ENCODE peak calls at places on chromosomes 11 and 22, in seven cellular contexts. O is nephron progenitor cell, S is type B pancreatic cell, G is fibroblast of pulmonary artery, N is MV-4-11, A is lung microvascular endothelial cell, D is SK-N-MC. P is an unnamed sample.

GRCh38 chr11:124717421-124717785 is 22.3 kb upstream of the NRGN start:
- DNase-seq in O (no peak), S (no peak), G (peak), N (no peak), A (peak), D (no peak), P (peak)

GRCh38 chr11:57378166-57378565 is 2.8 kb downstream of the PRG3 start:
- DNase-seq in O (no peak), S (no peak), G (no peak), N (no peak), A (no peak), D (no peak), P (no peak)

GRCh38 chr11:113308601-113309000 is 5.8 kb upstream of the TTC12 start:
- DNase-seq in O (no peak), S (no peak), G (no peak), N (no peak), A (no peak), D (no peak), P (no peak)

GRCh38 chr11:117271208-117271607 is 19.9 kb upstream of the BACE1-AS start:
- DNase-seq in O (no peak), S (no peak), G (no peak), N (no peak), A (no peak), D (no peak), P (no peak)

GRCh38 chr11:65586676-65587075 is 8.9 kb downstream of the KCNK7 start:
- DNase-seq in O (peak), S (no peak), G (peak), N (peak), A (no peak), D (no peak), P (no peak)

GRCh38 chr11:105219269-105219668 is 79.7 kb upstream of the CARD18 start:
- DNase-seq in O (no peak), S (no peak), G (no peak), N (no peak), A (no peak), D (no peak), P (no peak)

GRCh38 chr11:109583996-109584395 is 162.0 kb downstream of the C11orf87 start:
- DNase-seq in O (no peak), S (no peak), G (no peak), N (no peak), A (no peak), D (peak), P (no peak)

GRCh38 chr11:73331138-73331916 is 23.3 kb downstream of the ARHGEF17 start:
- DNase-seq in O (peak), S (no peak), G (peak), N (no peak), A (no peak), D (no peak), P (no peak)

GRCh38 chr11:115226556-115226955 is 277.7 kb downstream of the CADM1 start:
- DNase-seq in O (no peak), S (no peak), G (peak), N (no peak), A (no peak), D (no peak), P (no peak)

GRCh38 chr22:46469701-46470100 is 67.7 kb downstream of the CELSR1 start:
- DNase-seq in O (no peak), S (no peak), G (no peak), N (no peak), A (no peak), D (no peak), P (no peak)

GRCh38 chr22:43268261-43268660 is 74.9 kb downstream of the SCUBE1 start:
- DNase-seq in O (no peak), S (no peak), G (no peak), N (no peak), A (no peak), D (no peak), P (no peak)

GRCh38 chr11:4626207-4627105 is 10.8 kb upstream of the OR51D1 start:
- DNase-seq in O (peak), S (no peak), G (peak), N (peak), A (peak), D (peak), P (no peak)

GRCh38 chr22:30290679-30291333 is 1.5 kb upstream of the CASTOR1 start:
- DNase-seq in O (no peak), S (peak), G (peak), N (no peak), A (peak), D (no peak), P (peak)

GRCh38 chr22:23531966-23532735 is 47.9 kb downstream of the IGLL1 start:
- DNase-seq in O (no peak), S (no peak), G (no peak), N (no peak), A (no peak), D (no peak), P (no peak)

GRCh38 chr22:26169312-26170111 is at the start of gene SEZ6L:
- DNase-seq in O (peak), S (no peak), G (no peak), N (peak), A (no peak), D (no peak), P (no peak)

GRCh38 chr11:122523841-122524531 is 131.5 kb upstream of the UBASH3B start:
- DNase-seq in O (peak), S (no peak), G (no peak), N (peak), A (no peak), D (no peak), P (no peak)

GRCh38 chr11:9065614-9066431 is 25.6 kb downstream of the SCUBE2 start:
- DNase-seq in O (no peak), S (no peak), G (no peak), N (no peak), A (no peak), D (no peak), P (no peak)

GRCh38 chr11:2813141-2813908 is 72.2 kb downstream of the CDKN1C start:
- DNase-seq in O (no peak), S (no peak), G (peak), N (no peak), A (no peak), D (no peak), P (no peak)

GRCh38 chr22:37659066-37659896 is 758 bp downstream of the PDXP start:
- DNase-seq in O (peak), S (no peak), G (no peak), N (peak), A (no peak), D (no peak), P (no peak)

GRCh38 chr11:60184824-60185511 is 2.1 kb upstream of the MS4A6A start:
- DNase-seq in O (no peak), S (no peak), G (no peak), N (peak), A (no peak), D (no peak), P (no peak)

GRCh38 chr11:63670738-63671321 is 346 bp downstream of the ATL3 start:
- DNase-seq in O (no peak), S (no peak), G (peak), N (peak), A (peak), D (no peak), P (no peak)

GRCh38 chr22:40022536-40023225 is 27.9 kb downstream of the FAM83F start:
- DNase-seq in O (no peak), S (no peak), G (no peak), N (no peak), A (no peak), D (no peak), P (no peak)

GRCh38 chr11:94171693-94172440 is 43.2 kb downstream of the PANX1 start:
- DNase-seq in O (peak), S (no peak), G (peak), N (peak), A (peak), D (no peak), P (no peak)

GRCh38 chr22:38177926-38178604 is 3.6 kb downstream of the PLA2G6 start:
- DNase-seq in O (no peak), S (no peak), G (peak), N (peak), A (peak), D (no peak), P (peak)

GRCh38 chr11:114084414-114084813 is 24.9 kb downstream of the ZBTB16 start:
- DNase-seq in O (no peak), S (no peak), G (no peak), N (no peak), A (no peak), D (no peak), P (no peak)

GRCh38 chr11:35623708-35624168 is 5.5 kb downstream of the FJX1 start:
- DNase-seq in O (no peak), S (no peak), G (peak), N (peak), A (peak), D (no peak), P (no peak)

GRCh38 chr22:42434283-42434682 is 2.1 kb upstream of the NFAM1 start:
- DNase-seq in O (no peak), S (no peak), G (no peak), N (no peak), A (no peak), D (no peak), P (no peak)

GRCh38 chr11:130001491-130002351 is 914 bp downstream of the PRDM10 start:
- DNase-seq in O (peak), S (no peak), G (peak), N (peak), A (peak), D (no peak), P (no peak)

GRCh38 chr11:19712281-19713220 is at the start of gene NAV2:
- DNase-seq in O (peak), S (peak), G (peak), N (peak), A (peak), D (no peak), P (peak)

GRCh38 chr11:871472-871871 is 28.8 kb downstream of the TSPAN4 start:
- DNase-seq in O (no peak), S (no peak), G (no peak), N (no peak), A (no peak), D (no peak), P (no peak)

GRCh38 chr11:11407738-11408084 is 54.7 kb upstream of the CSNK2A3 start:
- DNase-seq in O (no peak), S (no peak), G (no peak), N (no peak), A (no peak), D (no peak), P (no peak)

GRCh38 chr22:37604875-37605274 is 3.8 kb upstream of the GGA1 start:
- DNase-seq in O (no peak), S (no peak), G (no peak), N (peak), A (no peak), D (no peak), P (no peak)

GRCh38 chr22:19723990-19724827 is 870 bp downstream of the GP1BB start:
- DNase-seq in O (peak), S (no peak), G (peak), N (no peak), A (peak), D (no peak), P (no peak)

GRCh38 chr22:24925586-24926427 is 20.7 kb downstream of the LHFPL7 start:
- DNase-seq in O (no peak), S (no peak), G (no peak), N (no peak), A (peak), D (no peak), P (no peak)

GRCh38 chr22:41780714-41781507 is 19.6 kb upstream of the CCDC134 start:
- DNase-seq in O (no peak), S (no peak), G (peak), N (peak), A (peak), D (no peak), P (peak)

GRCh38 chr11:107591446-107592236 is 694 bp downstream of the ELMOD1 start:
- DNase-seq in O (peak), S (no peak), G (no peak), N (no peak), A (no peak), D (no peak), P (no peak)

GRCh38 chr11:133895551-133895950 is 50.2 kb upstream of the SPATA19 start:
- DNase-seq in O (no peak), S (no peak), G (no peak), N (no peak), A (no peak), D (no peak), P (no peak)

GRCh38 chr22:43273902-43274484 is 69.2 kb downstream of the SCUBE1 start:
- DNase-seq in O (peak), S (no peak), G (peak), N (peak), A (peak), D (no peak), P (no peak)

GRCh38 chr11:73323464-73323863 is 15.4 kb downstream of the ARHGEF17 start:
- DNase-seq in O (peak), S (no peak), G (peak), N (no peak), A (peak), D (no peak), P (no peak)

P was measured in pulmonary artery endothelial cell.